ENCODE peak calls at places on chromosomes 16 and 17, in six cellular contexts. R is astrocyte, A is DND-41, L is mesendoderm, G is HCT116, X is fibroblast of lung. M is an unnamed sample.

GRCh38 chr17:59365383-59365981 is 34.0 kb downstream of the YPEL2 start:
- DNase-seq in R (no peak), A (no peak), L (peak), G (no peak), X (no peak), M (no peak)

GRCh38 chr17:39643271-39643670 is 6.3 kb downstream of the STARD3 start:
- DNase-seq in R (peak), A (no peak), L (no peak), G (no peak), X (no peak), M (no peak)

GRCh38 chr17:81566461-81567126 is 14.4 kb upstream of the FAAP100 start:
- DNase-seq in R (peak), A (no peak), L (no peak), G (peak), X (peak), M (no peak)

GRCh38 chr16:81562174-81562849 is 117.7 kb downstream of the CMIP start:
- DNase-seq in R (no peak), A (no peak), L (no peak), G (no peak), X (no peak), M (no peak)

GRCh38 chr16:54926166-54926838 is 4.4 kb upstream of the IRX5 start:
- DNase-seq in R (peak), A (no peak), L (no peak), G (no peak), X (no peak), M (no peak)

GRCh38 chr17:32104158-32104557 is 38.1 kb upstream of the RHOT1 start:
- DNase-seq in R (no peak), A (no peak), L (no peak), G (no peak), X (no peak), M (no peak)

GRCh38 chr16:85936761-85937343 is 37.9 kb downstream of the IRF8 start:
- DNase-seq in R (peak), A (no peak), L (no peak), G (no peak), X (no peak), M (no peak)

GRCh38 chr16:24289301-24289700 is 33.2 kb downstream of the CACNG3 start:
- DNase-seq in R (no peak), A (no peak), L (no peak), G (no peak), X (no peak), M (no peak)

GRCh38 chr16:5438591-5438990 is 341.0 kb upstream of the EEF2KMT start:
- DNase-seq in R (no peak), A (no peak), L (peak), G (peak), X (no peak), M (no peak)

GRCh38 chr17:45096141-45096540 is 35.0 kb downstream of the NMT1 start:
- DNase-seq in R (no peak), A (peak), L (peak), G (peak), X (peak), M (peak)

GRCh38 chr17:58764373-58764772 is 8.7 kb downstream of the PPM1E start:
- DNase-seq in R (no peak), A (no peak), L (no peak), G (no peak), X (no peak), M (no peak)

GRCh38 chr17:181213-182163 is at the start of gene DOC2B:
- DNase-seq in R (peak), A (no peak), L (peak), G (peak), X (no peak), M (no peak)

GRCh38 chr17:57648720-57649119 is 96.4 kb downstream of the CCDC182 start:
- DNase-seq in R (no peak), A (no peak), L (peak), G (no peak), X (no peak), M (no peak)

GRCh38 chr17:47275245-47275984 is 21.8 kb downstream of the ITGB3 start:
- DNase-seq in R (peak), A (no peak), L (peak), G (no peak), X (peak), M (no peak)

GRCh38 chr17:65902831-65903549 is 288.9 kb downstream of the CEP112 start:
- DNase-seq in R (no peak), A (no peak), L (peak), G (no peak), X (no peak), M (no peak)

GRCh38 chr16:62408760-62409159 is 372.5 kb upstream of the CDH8 start:
- DNase-seq in R (no peak), A (no peak), L (peak), G (no peak), X (no peak), M (no peak)

GRCh38 chr17:10469459-10469858 is at the start of gene MYH4:
- DNase-seq in R (no peak), A (no peak), L (no peak), G (no peak), X (no peak), M (no peak)

GRCh38 chr17:44095647-44096496 is 25.3 kb downstream of the G6PC3 start:
- DNase-seq in R (peak), A (peak), L (peak), G (no peak), X (peak), M (no peak)

GRCh38 chr17:12730421-12730820 is 58.9 kb upstream of the ARHGAP44 start:
- DNase-seq in R (no peak), A (no peak), L (no peak), G (no peak), X (no peak), M (no peak)

GRCh38 chr16:89452925-89453324 is 37.4 kb downstream of the ANKRD11 start:
- DNase-seq in R (no peak), A (no peak), L (no peak), G (no peak), X (no peak), M (no peak)

GRCh38 chr17:76948301-76948700 is 80.1 kb downstream of the MGAT5B start:
- DNase-seq in R (no peak), A (no peak), L (no peak), G (no peak), X (no peak), M (no peak)

GRCh38 chr16:10738231-10739077 is 5.2 kb upstream of the NUBP1 start:
- DNase-seq in R (peak), A (no peak), L (peak), G (peak), X (peak), M (peak)

GRCh38 chr17:77691216-77692085 is 267.1 kb upstream of the TNRC6C start:
- DNase-seq in R (no peak), A (no peak), L (no peak), G (no peak), X (no peak), M (peak)

GRCh38 chr17:39653662-39654331 is 11.4 kb upstream of the TCAP start:
- DNase-seq in R (no peak), A (peak), L (peak), G (no peak), X (peak), M (peak)

GRCh38 chr17:49925916-49926315 is 43.1 kb upstream of the DLX4 start:
- DNase-seq in R (no peak), A (no peak), L (no peak), G (no peak), X (no peak), M (no peak)

GRCh38 chr17:38579934-38580333 is 25.8 kb downstream of the SRCIN1 start:
- DNase-seq in R (no peak), A (peak), L (peak), G (no peak), X (no peak), M (peak)

GRCh38 chr17:34114174-34114573 is 140.9 kb upstream of the CCL2 start:
- DNase-seq in R (no peak), A (no peak), L (no peak), G (no peak), X (no peak), M (no peak)

GRCh38 chr17:14307560-14308024 is 6.7 kb downstream of the HS3ST3B1 start:
- DNase-seq in R (peak), A (no peak), L (no peak), G (no peak), X (peak), M (no peak)

GRCh38 chr17:67602439-67602838 is 115.3 kb upstream of the NOL11 start:
- DNase-seq in R (no peak), A (no peak), L (no peak), G (no peak), X (no peak), M (no peak)

GRCh38 chr17:1709971-1710806 is at the start of gene TLCD2:
- DNase-seq in R (peak), A (no peak), L (peak), G (peak), X (peak), M (no peak)

GRCh38 chr17:69287168-69287567 is 39.8 kb downstream of the ABCA5 start:
- DNase-seq in R (peak), A (no peak), L (no peak), G (peak), X (peak), M (no peak)

GRCh38 chr16:19393226-19394074 is 24.2 kb upstream of the TMC5 start:
- DNase-seq in R (peak), A (no peak), L (peak), G (peak), X (peak), M (no peak)

GRCh38 chr16:48542020-48542473 is 67.9 kb downstream of the N4BP1 start:
- DNase-seq in R (no peak), A (peak), L (peak), G (no peak), X (peak), M (peak)

GRCh38 chr17:28878981-28879380 is 18.6 kb downstream of the FLOT2 start:
- DNase-seq in R (peak), A (no peak), L (peak), G (peak), X (peak), M (peak)

GRCh38 chr16:58814348-58814801 is 80.3 kb upstream of the GOT2 start:
- DNase-seq in R (peak), A (peak), L (peak), G (peak), X (peak), M (peak)

GRCh38 chr16:22739077-22739476 is 74.9 kb upstream of the HS3ST2 start:
- DNase-seq in R (no peak), A (no peak), L (no peak), G (no peak), X (no peak), M (peak)
- H3K4me2 ChIP-seq in R (no peak), A (no peak), L (no peak), G (no peak), X (no peak), M (no peak)

GRCh38 chr17:78883090-78883532 is 19.9 kb downstream of the CEP295NL start:
- DNase-seq in R (peak), A (no peak), L (peak), G (peak), X (peak), M (peak)

GRCh38 chr17:78883533-78884131 is 19.4 kb downstream of the CEP295NL start:
- DNase-seq in R (peak), A (no peak), L (peak), G (peak), X (peak), M (no peak)

GRCh38 chr17:78885956-78886355 is 17.0 kb downstream of the CEP295NL start:
- DNase-seq in R (no peak), A (no peak), L (no peak), G (peak), X (no peak), M (no peak)

GRCh38 chr17:78884876-78885667 is 17.9 kb downstream of the CEP295NL start:
- DNase-seq in R (no peak), A (no peak), L (no peak), G (no peak), X (no peak), M (no peak)

DNA sequence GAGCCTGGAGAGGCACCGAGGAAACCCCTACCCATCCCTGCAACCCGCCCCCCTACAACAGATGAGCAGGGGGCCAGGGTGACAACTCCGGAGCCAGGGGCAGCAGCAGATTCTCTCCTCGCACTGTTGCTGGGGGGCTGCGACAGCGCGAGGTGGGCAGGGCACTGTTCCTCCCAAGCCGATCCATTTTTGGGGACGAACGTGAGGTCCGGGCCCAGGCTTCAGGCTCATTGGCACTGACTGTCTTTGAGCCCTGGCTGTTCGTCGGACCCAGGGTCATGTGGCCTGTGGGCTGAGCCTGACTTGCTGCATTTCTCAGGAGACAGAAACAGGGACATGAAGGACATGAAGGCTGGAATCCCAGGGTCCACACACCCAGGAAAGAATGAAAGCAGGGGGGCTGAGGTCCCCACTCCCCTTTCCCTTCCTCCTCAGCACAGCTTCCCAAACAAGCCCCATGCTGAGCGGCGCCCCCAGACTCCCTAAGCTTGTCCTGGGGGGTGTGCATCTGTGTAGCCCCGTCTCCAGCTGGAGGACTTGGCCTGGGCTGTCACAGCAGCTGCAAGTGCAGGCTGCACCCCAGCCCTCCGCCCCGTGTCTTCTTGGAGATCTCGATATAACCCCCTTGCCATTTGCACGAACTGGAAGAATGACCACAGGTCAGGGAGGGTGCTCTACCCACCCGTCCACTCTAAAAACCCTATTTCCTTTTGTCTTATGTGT is 18.7 kb downstream of the CEP295NL start:
- DNase-seq in R (no peak), A (no peak), L (peak), G (no peak), X (no peak), M (no peak)
- H3K9ac ChIP-seq in R (peak), A (no peak), L (peak), G (peak), X (peak), M (no peak)

GRCh38 chr16:4375717-4376116 is 4.1 kb downstream of the VASN start:
- DNase-seq in R (no peak), A (no peak), L (no peak), G (no peak), X (no peak), M (no peak)
- H3K27ac ChIP-seq in R (peak), A (no peak), L (no peak), G (no peak), X (peak), M (no peak)

GRCh38 chr16:15856217-15856616 is 611 bp downstream of the MYH11 start:
- DNase-seq in R (no peak), A (no peak), L (no peak), G (no peak), X (no peak), M (no peak)
- H3K4me2 ChIP-seq in R (no peak), A (no peak), L (no peak), G (no peak), X (no peak), M (peak)

DNA sequence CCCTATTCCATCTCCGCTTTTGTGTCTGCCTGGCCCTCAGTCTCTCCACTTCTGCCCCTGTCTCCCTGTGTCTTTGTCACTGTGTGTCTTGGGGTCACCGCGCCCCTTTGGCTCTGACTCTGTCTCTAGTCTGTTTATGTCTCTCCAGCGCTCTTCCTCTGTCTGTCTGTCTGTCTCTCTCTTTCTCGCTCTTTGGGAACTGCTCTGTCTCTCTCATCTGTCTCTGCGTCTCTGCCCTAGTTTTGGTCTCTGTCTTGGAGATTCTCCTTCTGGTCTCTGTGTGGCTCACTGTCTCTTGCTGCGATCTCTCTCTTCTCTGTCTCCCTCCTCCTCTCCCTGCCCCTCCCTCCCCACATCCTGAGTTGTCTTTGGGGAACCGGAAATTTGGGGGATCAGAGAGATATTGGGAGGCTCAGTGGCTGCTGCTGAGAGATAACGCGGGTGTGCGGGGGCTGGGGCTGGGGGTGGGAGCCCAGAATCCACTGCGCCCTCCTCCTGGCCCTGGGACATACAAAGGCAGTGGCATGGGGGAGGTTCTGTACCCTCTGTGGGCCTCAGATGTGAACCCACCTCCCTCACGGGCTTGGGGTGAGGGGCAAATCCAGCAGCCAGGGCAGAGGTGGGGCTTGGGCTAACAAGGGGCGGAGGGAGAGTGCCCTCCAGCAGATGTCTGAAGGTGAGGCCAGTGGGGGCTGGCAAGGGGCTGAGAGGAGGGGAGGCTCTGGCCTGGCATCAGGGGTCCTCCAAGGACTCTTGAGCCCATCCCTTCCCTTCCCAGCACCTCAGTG is 24.4 kb downstream of the LAT start:
- DNase-seq in R (no peak), A (peak), L (no peak), G (no peak), X (no peak), M (no peak)
- H3K9ac ChIP-seq in R (no peak), A (peak), L (no peak), G (no peak), X (no peak), M (no peak)

GRCh38 chr16:2769100-2769529 is 8.0 kb downstream of the ELOB start:
- DNase-seq in R (no peak), A (no peak), L (no peak), G (no peak), X (no peak), M (no peak)

GRCh38 chr16:2769675-2770056 is 7.4 kb downstream of the ELOB start:
- DNase-seq in R (no peak), A (no peak), L (no peak), G (no peak), X (no peak), M (no peak)

GRCh38 chr16:2770057-2770780 is 6.9 kb downstream of the ELOB start:
- DNase-seq in R (no peak), A (peak), L (peak), G (no peak), X (no peak), M (peak)

GRCh38 chr16:2771496-2772402 is 5.3 kb downstream of the ELOB start:
- DNase-seq in R (no peak), A (no peak), L (no peak), G (no peak), X (no peak), M (no peak)

GRCh38 chr16:2770781-2771111 is 6.3 kb downstream of the ELOB start:
- DNase-seq in R (no peak), A (no peak), L (no peak), G (no peak), X (no peak), M (no peak)
- H3K27ac ChIP-seq in R (no peak), A (no peak), L (no peak), G (no peak), X (no peak), M (no peak)

M was measured in Karpas-422.